ENCODE peak calls at places on chromosomes 11 and 22, in five cellular contexts. G is cardiac fibroblast; P is HFF-Myc; T is NB4; O is CD8-positive, alpha-beta T cell. C is an unnamed sample.

GRCh38 chr11:57095417-57095816 is 86.3 kb upstream of the LRRC55 start:
- DNase-seq in P (no peak), T (no peak), O (no peak), G (no peak), C (no peak)

GRCh38 chr11:13760115-13760514 is 91.6 kb downstream of the FAR1 start:
- DNase-seq in T (no peak), G (no peak), O (no peak), P (no peak), C (no peak)

GRCh38 chr11:58923300-58923788 is 15.9 kb upstream of the GLYATL1 start:
- DNase-seq in P (no peak), O (no peak), T (peak), G (peak), C (no peak)

GRCh38 chr11:62902932-62903331 is 18.2 kb downstream of the CHRM1 start:
- DNase-seq in G (no peak), O (no peak), T (no peak), P (no peak), C (no peak)

GRCh38 chr11:2377511-2378443 is 667 bp downstream of the CD81 start:
- DNase-seq in O (peak), T (peak), G (peak), P (no peak), C (no peak)

GRCh38 chr11:48107188-48107704 is 109.4 kb upstream of the OR4B1 start:
- DNase-seq in P (no peak), G (no peak), O (no peak), T (peak), C (peak)

GRCh38 chr11:121829159-121829643 is 286.8 kb downstream of the BLID start:
- DNase-seq in T (peak), O (no peak), P (peak), G (peak), C (no peak)

GRCh38 chr22:41094036-41094435 is 1.6 kb downstream of the EP300 start:
- DNase-seq in P (no peak), G (peak), O (no peak), T (peak), C (no peak)

GRCh38 chr11:76152086-76152658 is 54.1 kb downstream of the WNT11 start:
- DNase-seq in O (peak), T (peak), G (peak), P (no peak), C (peak)

GRCh38 chr11:26976389-26976788 is 17.5 kb upstream of the FIBIN start:
- DNase-seq in G (no peak), O (no peak), P (no peak), T (no peak), C (no peak)

GRCh38 chr11:978073-978720 is 52.5 kb downstream of the AP2A2 start:
- DNase-seq in T (no peak), O (no peak), P (no peak), G (no peak), C (no peak)

GRCh38 chr11:984576-984975 is 51.9 kb downstream of the MUC6 start:
- DNase-seq in O (no peak), G (no peak), T (no peak), P (no peak), C (no peak)

GRCh38 chr11:978781-979180 is 53.1 kb downstream of the AP2A2 start:
- DNase-seq in T (no peak), G (no peak), O (no peak), P (no peak), C (no peak)

GRCh38 chr11:981764-982163 is 54.8 kb downstream of the MUC6 start:
- DNase-seq in G (no peak), O (no peak), P (no peak), T (no peak), C (no peak)

GRCh38 chr11:980438-981365 is 55.0 kb downstream of the AP2A2 start:
- DNase-seq in O (no peak), G (no peak), T (no peak), P (no peak), C (no peak)
- TF ChIP-seq CTCF in O (no peak), G (no peak), T (no peak), P (no peak), C (no peak)

GRCh38 chr22:50262460-50262911 is 1.0 kb upstream of the MAPK12 start:
- DNase-seq in T (peak), G (no peak), P (no peak), O (no peak), C (no peak)

GRCh38 chr22:50260434-50260800 is 1.1 kb downstream of the MAPK12 start:
- DNase-seq in O (no peak), G (no peak), P (no peak), T (peak), C (no peak)

GRCh38 chr22:50261615-50262459 is at the start of gene MAPK12:
- DNase-seq in G (peak), T (peak), P (no peak), O (no peak), C (peak)

GRCh38 chr22:50259302-50259701 is 2.2 kb downstream of the MAPK12 start:
- DNase-seq in T (no peak), O (no peak), G (no peak), P (no peak), C (no peak)

DNA sequence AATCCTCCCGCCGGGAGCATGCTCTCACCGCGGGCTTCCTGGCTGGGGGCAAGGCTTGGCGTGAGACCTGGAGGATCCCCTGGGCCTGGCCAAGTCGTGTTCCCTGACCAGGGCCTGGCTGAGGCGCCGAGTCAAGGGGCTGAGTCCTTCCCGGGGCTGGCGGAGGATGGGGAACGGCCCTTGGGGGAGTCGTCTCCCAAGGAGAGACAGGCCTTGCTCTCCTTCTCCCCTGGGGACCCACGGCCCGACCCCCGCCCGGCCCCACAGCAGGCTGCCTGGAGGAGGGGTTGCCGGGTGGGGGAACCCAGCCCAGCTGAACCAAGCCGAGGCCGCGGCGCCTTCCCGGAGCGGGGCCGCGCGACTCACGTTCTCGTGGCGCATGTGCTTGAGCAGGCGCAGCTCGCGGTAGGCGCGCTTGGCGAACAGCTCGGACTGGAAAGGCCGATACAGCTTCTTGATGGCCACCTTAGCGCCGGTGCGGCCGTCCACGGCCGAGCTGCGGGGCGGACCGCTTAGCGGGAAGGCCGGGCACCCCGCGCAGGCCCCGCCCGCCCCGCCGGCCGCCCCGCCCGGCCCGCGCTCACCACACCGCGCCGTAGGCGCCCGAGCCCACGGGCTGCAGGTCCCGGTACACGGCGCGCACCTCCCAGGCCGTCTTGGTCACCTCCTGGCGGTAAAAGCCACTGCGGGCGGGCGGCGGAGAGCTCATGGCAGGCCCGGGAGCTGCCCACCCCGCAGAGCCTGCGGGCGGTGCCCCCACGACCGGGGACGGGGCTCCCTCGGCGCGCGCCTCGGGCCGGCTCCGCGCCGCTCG is 475 bp downstream of the MAPK12 start:
- DNase-seq in G (peak), P (no peak), O (no peak), T (peak), C (peak)
- H3K4me3 ChIP-seq in G (peak), P (peak), O (no peak), T (peak), C (peak)

GRCh38 chr22:34975721-34976120 is 90.2 kb upstream of the ISX start:
- DNase-seq in G (no peak), P (no peak), T (peak), O (no peak), C (no peak)
- TF ChIP-seq CTCF in G (no peak), P (no peak), T (peak), O (no peak), C (peak)

GRCh38 chr22:18110194-18110943 is at the start of gene TUBA8:
- DNase-seq in T (peak), G (peak), O (no peak), P (no peak), C (peak)

GRCh38 chr22:18110944-18111758 is 542 bp downstream of the TUBA8 start:
- DNase-seq in T (peak), O (no peak), P (no peak), G (no peak), C (no peak)

GRCh38 chr22:18113680-18114394 is 3.2 kb downstream of the TUBA8 start:
- DNase-seq in P (no peak), O (no peak), T (peak), G (no peak), C (no peak)

GRCh38 chr22:18112440-18112839 is 1.8 kb downstream of the TUBA8 start:
- DNase-seq in G (no peak), T (peak), P (no peak), O (no peak), C (no peak)

GRCh38 chr22:18111759-18112330 is 1.2 kb downstream of the TUBA8 start:
- DNase-seq in P (no peak), G (no peak), T (peak), O (no peak), C (no peak)
- H3K4me3 ChIP-seq in P (no peak), G (no peak), T (peak), O (no peak), C (peak)

C was measured in GM06990.